ENCODE peak calls at places on chromosomes 11 and 22, in four cellular contexts. K is cardiac fibroblast, F is A549, A is glutamatergic neuron. T is an unnamed sample.

GRCh38 chr11:123103326-123103980 is 41.5 kb upstream of the HSPA8 start:
- DNase-seq in K (peak), F (peak), A (no peak), T (peak)

GRCh38 chr11:72652871-72653615 is 21.2 kb downstream of the PDE2A start:
- DNase-seq in K (no peak), F (no peak), A (peak), T (no peak)

GRCh38 chr11:43833657-43834073 is 47.0 kb upstream of the ALKBH3 start:
- DNase-seq in K (peak), F (peak), A (no peak), T (no peak)

GRCh38 chr22:24105661-24106060 is 75.6 kb upstream of the SUSD2 start:
- DNase-seq in K (no peak), F (no peak), A (no peak), T (no peak)

GRCh38 chr22:45154383-45154782 is 9.3 kb upstream of the NUP50 start:
- DNase-seq in K (peak), F (peak), A (no peak), T (no peak)

GRCh38 chr11:11211186-11211585 is 141.9 kb downstream of the CSNK2A3 start:
- DNase-seq in K (no peak), F (no peak), A (no peak), T (no peak)

GRCh38 chr11:6695377-6695776 is 12.2 kb upstream of the MRPL17 start:
- DNase-seq in K (peak), F (no peak), A (no peak), T (no peak)

GRCh38 chr22:27746918-27747317 is 54.6 kb downstream of the MN1 start:
- DNase-seq in K (no peak), F (no peak), A (no peak), T (no peak)

GRCh38 chr22:24392218-24392931 is 35.0 kb upstream of the ADORA2A start:
- DNase-seq in K (no peak), F (no peak), A (no peak), T (no peak)

GRCh38 chr11:120239713-120240640 is at the start of gene POU2F3:
- DNase-seq in K (no peak), F (no peak), A (no peak), T (peak)

GRCh38 chr11:99519095-99519494 is 498.3 kb downstream of the CNTN5 start:
- DNase-seq in K (no peak), F (no peak), A (no peak), T (no peak)

GRCh38 chr11:79087238-79087956 is 353.4 kb downstream of the TENM4 start:
- DNase-seq in K (peak), F (peak), A (no peak), T (no peak)

GRCh38 chr11:69704508-69705245 is 855 bp upstream of the FGF19 start:
- DNase-seq in K (peak), F (peak), A (peak), T (peak)
- TF ChIP-seq CTCF in K (peak), F (peak), A (peak), T (peak)

GRCh38 chr22:23069502-23070357 is 589 bp upstream of the GNAZ start:
- DNase-seq in K (peak), F (peak), A (peak), T (peak)
- TF ChIP-seq CTCF in K (no peak), F (no peak), A (no peak), T (no peak)

DNA sequence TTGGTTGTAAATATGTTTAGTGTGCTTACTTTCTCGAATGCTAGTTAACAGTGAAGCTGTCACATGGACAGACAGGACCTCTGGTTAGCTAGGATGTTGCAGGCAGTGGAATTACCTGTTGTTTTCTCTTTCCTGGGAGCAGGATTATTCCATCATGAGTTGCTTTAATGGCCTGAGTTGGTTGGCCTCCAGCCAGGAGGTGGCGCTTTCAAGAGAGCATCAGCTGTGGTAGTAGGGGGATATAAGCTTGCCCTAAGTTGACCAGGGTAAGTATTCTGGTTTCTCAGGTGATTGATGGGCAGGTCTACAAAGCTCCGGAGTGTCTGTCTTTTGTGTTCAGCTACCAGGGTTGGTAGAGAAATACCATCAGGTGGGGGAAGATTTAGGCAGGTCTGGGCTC is 43.5 kb downstream of the NELL1 start:
- DNase-seq in K (no peak), F (no peak), A (no peak), T (no peak)
- TF ChIP-seq CTCF in K (no peak), F (no peak), A (no peak), T (no peak)

DNA sequence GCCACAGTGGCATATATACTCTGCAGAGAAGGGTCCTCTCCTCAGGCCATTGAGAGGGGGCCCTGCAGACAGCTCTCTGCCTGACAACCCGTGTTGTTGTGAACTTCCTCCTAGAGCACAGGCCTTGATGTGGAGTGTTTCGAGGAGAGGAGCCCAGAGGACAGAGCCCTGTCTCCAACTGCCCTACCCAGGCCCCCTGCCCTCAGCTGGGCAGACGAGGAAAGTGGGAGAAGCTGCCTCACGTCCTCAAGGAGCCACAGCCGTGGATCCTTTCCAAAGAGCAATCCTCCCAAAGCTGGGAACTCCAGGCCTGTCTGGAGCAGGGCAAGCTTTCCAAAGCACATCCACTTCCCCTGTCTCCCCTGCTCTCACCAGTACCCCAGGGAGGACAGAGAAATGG is 10.7 kb downstream of the LMO1 start:
- DNase-seq in K (no peak), F (no peak), A (no peak), T (no peak)
- TF ChIP-seq CTCF in K (no peak), F (no peak), A (no peak), T (no peak)

GRCh38 chr11:83441171-83441570 is 155.0 kb upstream of the CCDC90B start:
- DNase-seq in K (no peak), F (no peak), A (no peak), T (no peak)
- TF ChIP-seq CTCF in K (no peak), F (no peak), A (no peak), T (no peak)

DNA sequence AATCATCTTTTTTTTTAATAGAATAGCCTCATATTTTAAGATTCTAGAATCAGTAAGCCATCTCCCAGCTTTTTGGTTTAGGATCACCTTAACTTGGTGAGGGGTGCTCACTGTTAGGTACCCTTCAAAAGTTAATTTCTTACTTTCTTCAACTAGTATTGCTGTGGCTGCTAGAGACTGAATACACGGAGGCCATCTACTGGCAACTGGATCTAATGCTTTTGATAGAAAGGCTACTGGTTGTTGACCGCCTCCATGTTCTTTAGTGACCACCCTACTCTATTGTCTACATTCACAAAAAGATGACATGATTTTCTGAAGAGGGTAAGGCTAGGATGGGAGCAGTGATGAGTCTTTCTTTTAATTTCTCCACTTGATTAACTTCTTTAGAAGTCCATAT is 16.7 kb upstream of the ALDH3B2 start:
- DNase-seq in K (peak), F (no peak), A (no peak), T (no peak)
- TF ChIP-seq CTCF in K (peak), F (peak), A (no peak), T (peak)

DNA sequence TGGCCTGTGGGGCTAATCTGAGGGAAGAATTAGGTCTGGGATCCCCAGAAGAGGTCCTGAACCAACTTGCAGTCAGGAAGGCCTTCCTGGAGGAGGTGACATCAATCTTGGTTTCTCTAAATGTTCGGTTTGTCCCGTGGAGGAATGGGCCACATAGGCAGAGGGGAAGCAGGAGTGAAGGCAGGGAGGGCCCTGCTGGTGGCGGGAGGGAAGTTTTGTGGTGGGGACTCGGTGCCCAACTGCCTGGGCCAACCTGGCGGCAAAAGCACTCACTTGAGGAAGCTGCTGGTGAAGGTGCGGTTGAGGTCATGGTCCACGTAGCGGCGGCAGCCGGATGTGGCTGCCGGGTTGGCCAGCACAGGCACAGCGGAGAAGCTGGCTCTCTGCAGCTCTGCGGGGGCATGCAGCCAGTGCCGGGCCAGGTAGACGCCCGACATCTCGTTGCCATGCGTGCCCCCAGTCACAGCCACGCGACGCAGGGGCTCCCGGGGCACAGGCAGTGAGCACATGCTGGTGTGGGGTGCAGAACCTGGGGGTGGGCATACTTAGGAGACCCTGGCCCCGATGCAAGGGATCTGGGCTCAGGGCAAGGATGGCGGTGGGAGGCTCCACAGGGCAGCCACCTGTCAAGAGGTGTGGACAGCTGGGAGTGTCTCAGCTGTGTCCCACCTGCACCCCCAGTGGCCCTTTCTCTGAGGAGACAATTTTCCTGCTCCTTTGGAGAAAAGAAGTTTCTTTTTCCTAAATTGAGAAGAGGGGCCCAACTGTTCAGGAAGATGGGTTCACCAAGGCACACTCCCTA is 3.8 kb downstream of the ACY3 start:
- DNase-seq in K (no peak), F (no peak), A (no peak), T (peak)
- TF ChIP-seq CTCF in K (no peak), F (no peak), A (no peak), T (no peak)

DNA sequence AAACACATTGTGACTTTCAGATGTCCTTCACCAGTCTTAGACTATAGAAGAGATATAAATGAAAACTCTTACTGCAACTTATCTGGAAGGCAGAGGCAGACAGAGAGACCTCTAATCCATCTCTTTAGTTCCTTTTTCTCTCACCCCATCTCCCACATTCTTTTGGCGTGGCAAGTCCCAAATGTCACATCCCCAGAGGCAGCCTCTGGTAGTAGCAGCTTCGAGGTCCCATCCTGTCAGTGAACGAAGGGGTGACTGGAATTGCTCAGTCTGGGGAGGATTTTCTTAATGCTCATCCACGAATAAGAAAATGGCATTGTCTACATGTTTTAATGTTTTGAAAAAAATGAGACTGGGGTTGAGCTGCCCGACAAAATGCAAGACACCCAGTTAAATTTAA is 201.4 kb downstream of the GRIA4 start:
- DNase-seq in K (no peak), F (no peak), A (no peak), T (no peak)
- TF ChIP-seq CTCF in K (no peak), F (no peak), A (no peak), T (no peak)

GRCh38 chr11:65382036-65382803 is at the start of gene SLC25A45:
- DNase-seq in K (peak), F (peak), A (peak), T (peak)
- TF ChIP-seq CTCF in K (peak), F (peak), A (peak), T (peak)

GRCh38 chr22:37953437-37954179 is at the start of the genes C22orf23 and POLR2F:
- DNase-seq in K (peak), F (peak), A (peak), T (peak)
- TF ChIP-seq CTCF in K (no peak), F (no peak), A (no peak), T (peak)